ENCODE peak calls at places on chromosomes 12 and 14, in six cellular contexts. G, B, Z, E, L and Y are unnamed samples.

GRCh38 chr12:72272731-72273498 is 745 bp downstream of the TRHDE start:
- DNase-seq in L (no peak), Z (no peak), B (peak), E (no peak), G (no peak), Y (peak)

GRCh38 chr12:113467514-113468364 is 3.9 kb downstream of the LHX5 start:
- DNase-seq in G (no peak), L (no peak), E (no peak), Z (no peak), B (no peak), Y (no peak)

GRCh38 chr12:91890742-91891141 is 254.9 kb downstream of the BTG1 start:
- DNase-seq in L (no peak), Z (no peak), E (no peak), B (no peak), G (peak), Y (no peak)

GRCh38 chr14:86973177-86973576 is 1019.8 kb downstream of the GALC start:
- DNase-seq in B (no peak), G (no peak), E (no peak), L (no peak), Z (no peak), Y (no peak)

GRCh38 chr12:69065804-69066203 is 132.8 kb upstream of the CPM start:
- DNase-seq in E (no peak), G (peak), B (no peak), Z (no peak), L (no peak), Y (no peak)

GRCh38 chr14:71166434-71166833 is 259.2 kb downstream of the PCNX1 start:
- DNase-seq in E (no peak), B (peak), G (no peak), Z (no peak), L (peak), Y (no peak)

GRCh38 chr12:44157359-44157758 is 321.5 kb downstream of the TMEM117 start:
- DNase-seq in L (no peak), B (no peak), G (no peak), Z (no peak), E (no peak), Y (no peak)

GRCh38 chr12:6570264-6570887 is 2.3 kb upstream of the NOP2 start:
- DNase-seq in B (no peak), E (no peak), L (no peak), Z (no peak), G (peak), Y (no peak)

GRCh38 chr14:41718477-41719166 is 111.9 kb downstream of the LRFN5 start:
- DNase-seq in L (no peak), G (no peak), Z (no peak), B (no peak), E (no peak), Y (no peak)

GRCh38 chr12:26473291-26473690 is 277.9 kb downstream of the SSPN start:
- DNase-seq in Z (no peak), L (no peak), E (no peak), B (peak), G (no peak), Y (no peak)

GRCh38 chr12:58540480-58541299 is 379.6 kb downstream of the LRIG3 start:
- DNase-seq in G (peak), L (peak), Z (peak), E (peak), B (peak), Y (peak)

GRCh38 chr12:82174936-82175335 is 183.3 kb downstream of the CCDC59 start:
- DNase-seq in B (no peak), L (no peak), G (no peak), Z (no peak), E (no peak), Y (no peak)

GRCh38 chr12:90963946-90964345 is 9.0 kb upstream of the CCER1 start:
- DNase-seq in B (no peak), G (no peak), E (no peak), L (no peak), Z (no peak), Y (no peak)

GRCh38 chr12:8906781-8907180 is 7.5 kb upstream of the PHC1 start:
- DNase-seq in G (no peak), Z (no peak), L (no peak), B (no peak), E (no peak), Y (no peak)

GRCh38 chr12:52249041-52249461 is 16.0 kb downstream of the KRT7 start:
- DNase-seq in Z (peak), B (no peak), G (no peak), L (no peak), E (peak), Y (no peak)

GRCh38 chr14:81386379-81386778 is 13.7 kb downstream of the STON2 start:
- DNase-seq in B (no peak), E (no peak), L (no peak), Z (no peak), G (no peak), Y (no peak)

GRCh38 chr14:20493634-20494033 is 11.7 kb upstream of the RNASE10 start:
- DNase-seq in G (no peak), B (no peak), Z (peak), L (no peak), E (no peak), Y (no peak)

GRCh38 chr12:4763549-4763948 is 43.3 kb downstream of the GALNT8 start:
- DNase-seq in G (no peak), E (peak), L (no peak), Z (no peak), B (no peak), Y (no peak)

GRCh38 chr12:104207416-104207941 is 8.1 kb upstream of the TXNRD1 start:
- DNase-seq in E (no peak), L (no peak), B (no peak), Z (no peak), G (no peak), Y (no peak)

GRCh38 chr12:123938679-123939480 is 33.8 kb downstream of the CCDC92 start:
- DNase-seq in Z (no peak), L (no peak), E (no peak), G (no peak), B (no peak), Y (no peak)

GRCh38 chr12:62856454-62856853 is 78.5 kb downstream of the PPM1H start:
- DNase-seq in G (no peak), L (no peak), B (no peak), Z (no peak), E (no peak), Y (no peak)

GRCh38 chr12:40254455-40255085 is 29.8 kb downstream of the LRRK2 start:
- DNase-seq in G (no peak), L (no peak), B (no peak), Z (no peak), E (no peak), Y (no peak)

GRCh38 chr14:51573607-51574006 is 78.1 kb upstream of the FRMD6 start:
- DNase-seq in B (no peak), G (no peak), Z (no peak), L (no peak), E (no peak), Y (no peak)

GRCh38 chr14:38751459-38751858 is 351.6 kb downstream of the SEC23A start:
- DNase-seq in Z (no peak), B (no peak), E (no peak), L (no peak), G (no peak), Y (no peak)

GRCh38 chr14:64970776-64971451 is 1.2 kb downstream of the RAB15 start:
- DNase-seq in B (peak), L (no peak), Z (no peak), E (no peak), G (no peak), Y (no peak)

GRCh38 chr14:70649803-70650202 is 8.1 kb downstream of the TTC9 start:
- DNase-seq in L (no peak), E (no peak), B (no peak), Z (no peak), G (no peak), Y (no peak)

GRCh38 chr14:99749142-99749541 is 44.1 kb upstream of the EML1 start:
- DNase-seq in L (no peak), Z (no peak), B (no peak), G (no peak), E (no peak), Y (no peak)

GRCh38 chr12:6465467-6466183 is 4.9 kb downstream of the VAMP1 start:
- DNase-seq in E (no peak), Z (peak), L (peak), B (peak), G (peak), Y (no peak)

GRCh38 chr12:90945070-90945649 is 9.8 kb downstream of the CCER1 start:
- DNase-seq in G (peak), L (no peak), Z (no peak), E (no peak), B (peak), Y (no peak)

GRCh38 chr12:30989754-30990153 is 63.2 kb downstream of the TSPAN11 start:
- DNase-seq in G (no peak), E (no peak), B (peak), L (no peak), Z (no peak), Y (no peak)

GRCh38 chr14:104723651-104724406 is at the start of gene ADSS1:
- DNase-seq in E (peak), L (no peak), G (peak), Z (peak), B (no peak), Y (no peak)

GRCh38 chr14:105382343-105383082 is 15.8 kb upstream of the TEX22 start:
- DNase-seq in L (no peak), E (no peak), G (no peak), Z (no peak), B (no peak), Y (no peak)

GRCh38 chr14:44935155-44935554 is 26.6 kb downstream of the KLHL28 start:
- DNase-seq in G (no peak), Z (no peak), B (no peak), E (no peak), L (no peak), Y (no peak)

GRCh38 chr14:24701031-24701430 is 67.0 kb upstream of the GZMB start:
- DNase-seq in E (no peak), Z (no peak), L (no peak), B (no peak), G (no peak), Y (no peak)

GRCh38 chr12:122889658-122890561 is 6.0 kb downstream of the VPS37B start:
- DNase-seq in L (no peak), E (no peak), B (no peak), G (no peak), Z (no peak), Y (no peak)

GRCh38 chr12:14854586-14855163 is 11.3 kb upstream of the ART4 start:
- DNase-seq in B (peak), Z (no peak), G (no peak), L (no peak), E (no peak), Y (no peak)

GRCh38 chr12:47964102-47964723 is 817 bp downstream of the TMEM106C start:
- DNase-seq in E (no peak), B (no peak), Z (peak), G (no peak), L (no peak), Y (no peak)

GRCh38 chr12:47962198-47962597 is 1.2 kb upstream of the TMEM106C start:
- DNase-seq in E (no peak), B (no peak), G (no peak), L (no peak), Z (no peak), Y (no peak)

GRCh38 chr12:47967461-47968430 is 4.3 kb downstream of the TMEM106C start:
- DNase-seq in E (no peak), L (no peak), Z (peak), G (no peak), B (peak), Y (no peak)

GRCh38 chr12:47965581-47965980 is 2.2 kb downstream of the TMEM106C start:
- DNase-seq in G (no peak), B (no peak), Z (no peak), L (no peak), E (no peak), Y (no peak)

GRCh38 chr12:47963340-47964040 is at the start of gene TMEM106C:
- DNase-seq in B (peak), Z (peak), E (peak), L (peak), G (peak), Y (no peak)
- TF ChIP-seq CTCF in B (peak), Z (peak), E (peak), L (peak), G (peak), Y (peak)

DNA sequence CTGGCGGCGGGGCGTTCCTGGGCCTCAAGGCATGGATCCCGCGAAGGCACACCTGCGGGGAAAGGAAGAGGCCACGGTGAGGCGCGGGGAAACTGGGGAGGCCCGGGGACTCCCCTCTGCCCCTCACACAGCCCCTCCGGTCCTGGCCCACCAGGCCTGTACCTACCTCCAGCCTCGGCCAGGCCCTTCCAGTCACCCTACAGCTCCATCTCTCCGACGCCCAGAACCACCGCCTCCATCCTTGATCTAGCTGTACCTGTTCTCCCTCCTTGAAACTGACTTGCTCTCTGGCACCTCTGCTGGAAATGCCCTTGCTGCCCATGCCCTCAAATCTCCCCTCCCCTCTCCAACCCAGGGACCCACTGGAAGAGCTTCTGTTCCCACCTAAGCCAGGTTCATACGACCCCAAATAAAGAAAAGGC is 1.7 kb downstream of the ANKRD9 start:
- DNase-seq in Z (no peak), L (no peak), E (no peak), B (no peak), G (no peak), Y (no peak)
- TF ChIP-seq CTCF in Z (no peak), L (no peak), E (no peak), B (peak), G (no peak), Y (peak)

GRCh38 chr14:22613091-22613695 is 15.1 kb downstream of the ABHD4 start:
- DNase-seq in L (no peak), G (no peak), E (no peak), Z (no peak), B (no peak), Y (no peak)
- TF ChIP-seq CTCF in L (peak), G (no peak), E (no peak), Z (no peak), B (peak), Y (peak)

GRCh38 chr12:116773276-116773731 is 35.2 kb downstream of the RNFT2 start:
- DNase-seq in B (peak), Z (no peak), L (no peak), G (peak), E (no peak), Y (no peak)
- TF ChIP-seq CTCF in B (peak), Z (no peak), L (no peak), G (no peak), E (no peak), Y (peak)

DNA sequence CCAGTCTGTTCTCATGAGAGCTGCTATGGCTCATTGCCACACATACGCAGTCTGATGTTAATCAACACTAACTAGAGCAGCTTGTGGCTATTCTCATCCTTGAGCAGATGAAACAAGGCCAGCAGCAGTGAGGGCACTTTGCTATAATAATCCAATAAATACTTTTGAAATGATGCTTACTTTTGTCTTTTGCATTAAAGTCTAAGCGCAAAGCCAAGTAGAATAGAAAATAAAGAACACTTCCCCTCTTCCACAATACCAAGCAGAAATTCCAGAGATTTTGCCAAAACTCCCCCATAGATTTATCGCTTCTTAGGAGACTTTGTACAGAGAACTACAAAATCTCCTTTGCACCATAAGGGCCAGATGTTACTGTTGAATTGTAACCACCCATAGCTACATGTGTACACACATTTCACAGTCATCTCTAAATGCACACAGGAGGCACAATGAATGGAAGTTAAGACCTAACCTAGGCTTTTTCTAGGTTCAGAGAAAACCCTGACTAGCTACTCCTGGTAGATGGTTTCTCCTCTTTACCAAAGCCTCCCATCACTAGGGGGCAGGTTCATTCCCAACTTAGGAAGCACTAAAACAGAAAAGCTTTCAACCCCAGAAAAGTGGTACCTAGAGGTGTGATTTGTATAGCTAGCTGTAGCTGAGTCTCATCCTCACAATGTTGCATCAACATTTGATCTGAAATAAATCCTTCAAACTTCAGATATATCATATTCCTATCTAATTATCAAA is 119.3 kb downstream of the HMGA2 start:
- DNase-seq in L (no peak), Z (no peak), B (peak), E (no peak), G (no peak), Y (no peak)
- TF ChIP-seq CTCF in L (peak), Z (no peak), B (peak), E (no peak), G (no peak), Y (peak)